ENCODE peak calls at places on chromosomes 6 and 20, in eight cellular contexts. E is CD8-positive, alpha-beta T cell; D is MM.1S; Z is right cardiac atrium; I is H9; S is thyroid gland; A is heart right ventricle; Y is GM12878. J is an unnamed sample. For H3K4me1, the result is how much of the 10 kb centered on the place peaks cover.

GRCh38 chr6:56335733-56336132 is 88.4 kb upstream of the COL21A1 start:
- DNase-seq in S (no peak), I (no peak), Z (no peak), D (no peak), A (no peak), E (no peak), Y (no peak), J (no peak)

GRCh38 chr6:1610497-1611321 is 994 bp downstream of the FOXC1 start:
- DNase-seq in E (no peak), S (peak), I (no peak), A (no peak), Y (no peak), D (no peak), Z (peak), J (no peak)

GRCh38 chr6:147075326-147075840 is 128.8 kb upstream of the STXBP5 start:
- DNase-seq in D (no peak), Z (no peak), S (no peak), I (no peak), E (no peak), A (no peak), Y (no peak), J (no peak)

GRCh38 chr6:135851442-135852271 is at the start of gene PDE7B:
- DNase-seq in Y (no peak), Z (peak), E (peak), S (peak), A (peak), I (peak), D (peak), J (peak)

GRCh38 chr20:51425347-51426106 is 117.0 kb downstream of the NFATC2 start:
- DNase-seq in Y (no peak), A (no peak), I (no peak), E (no peak), Z (no peak), S (no peak), D (no peak), J (no peak)

GRCh38 chr6:158642097-158642601 is 2.4 kb downstream of the DYNLT1 start:
- DNase-seq in E (no peak), A (peak), S (peak), I (no peak), Y (no peak), D (no peak), Z (peak), J (peak)

GRCh38 chr6:162443101-162443500 is 284.5 kb downstream of the PRKN start:
- DNase-seq in A (no peak), D (no peak), Z (no peak), S (peak), I (no peak), E (no peak), Y (no peak), J (no peak)

GRCh38 chr6:167962717-167963116 is 34.8 kb upstream of the KIF25 start:
- DNase-seq in D (no peak), E (no peak), A (no peak), S (no peak), Y (no peak), Z (no peak), I (no peak), J (no peak)

GRCh38 chr20:43911066-43911465 is 3.6 kb upstream of the TOX2 start:
- DNase-seq in Y (no peak), E (no peak), Z (no peak), A (no peak), I (no peak), D (no peak), S (no peak), J (no peak)

GRCh38 chr20:31677553-31678260 is 40.0 kb downstream of the COX4I2 start:
- DNase-seq in Y (no peak), D (no peak), Z (no peak), S (no peak), E (no peak), A (no peak), I (no peak), J (no peak)

GRCh38 chr6:28107506-28107905 is 16.9 kb upstream of the ZSCAN16 start:
- DNase-seq in E (no peak), S (no peak), D (no peak), A (no peak), I (no peak), Y (no peak), Z (no peak), J (no peak)

GRCh38 chr6:28104392-28105250 is 19.8 kb upstream of the ZSCAN16 start:
- DNase-seq in I (peak), Y (peak), E (peak), D (peak), Z (peak), S (peak), A (peak), J (peak)

GRCh38 chr6:28105286-28105685 is 19.1 kb upstream of the ZSCAN16 start:
- DNase-seq in S (no peak), Z (no peak), E (no peak), A (no peak), D (peak), I (no peak), Y (no peak), J (no peak)
- H3K27ac ChIP-seq in S (peak), Z (no peak), E (peak), A (no peak), D (peak), I (no peak), Y (peak), J (peak)

GRCh38 chr6:33201935-33202334 is 1.3 kb downstream of the SLC39A7 start:
- DNase-seq in E (no peak), S (no peak), Z (no peak), A (no peak), Y (no peak), D (no peak), I (no peak), J (no peak)

GRCh38 chr6:33202799-33203198 is 1.7 kb upstream of the HSD17B8 start:
- DNase-seq in D (no peak), S (no peak), Z (no peak), E (no peak), A (no peak), Y (no peak), I (no peak), J (no peak)

GRCh38 chr6:33204165-33204414 is 365 bp upstream of the HSD17B8 start:
- DNase-seq in Z (no peak), E (no peak), Y (no peak), A (no peak), D (no peak), S (no peak), I (no peak), J (no peak)

GRCh38 chr6:33204415-33205171 is at the start of gene HSD17B8:
- DNase-seq in Z (peak), I (peak), Y (peak), D (peak), E (peak), S (peak), A (peak), J (peak)

DNA sequence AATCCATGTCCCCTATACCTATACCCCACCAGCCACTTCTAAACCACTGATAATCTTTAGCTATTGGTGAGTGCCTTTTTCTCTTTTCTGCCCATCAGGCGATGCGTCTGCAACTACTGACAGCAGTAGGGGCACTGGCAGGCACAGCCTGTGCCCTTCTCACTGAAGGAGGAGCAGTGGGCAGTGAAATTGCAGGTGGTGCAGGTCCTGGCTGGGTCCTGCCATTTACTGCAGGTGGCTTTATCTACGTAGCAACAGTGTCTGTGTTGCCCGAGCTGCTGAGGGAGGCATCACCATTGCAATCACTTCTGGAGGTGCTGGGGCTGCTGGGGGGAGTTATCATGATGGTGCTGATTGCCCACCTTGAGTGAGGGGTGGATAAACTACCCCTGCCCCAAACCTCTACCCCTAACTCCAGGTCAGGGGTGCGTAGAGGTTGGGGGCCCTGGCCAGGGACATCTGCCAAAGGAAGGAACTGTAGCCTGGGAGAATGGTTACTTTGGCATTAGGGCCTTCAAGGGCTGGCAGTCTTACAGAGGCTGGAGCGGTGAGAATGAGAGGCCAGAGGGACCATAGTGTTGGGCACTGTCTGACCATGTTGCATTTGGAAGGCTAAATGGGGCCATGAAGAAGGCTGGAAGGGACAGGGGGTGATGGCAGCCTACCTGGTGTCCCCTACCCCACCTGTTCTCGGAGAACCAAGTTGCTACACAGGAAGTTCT is 851 bp upstream of the HSD17B8 start:
- DNase-seq in Y (no peak), I (no peak), E (no peak), D (no peak), A (no peak), S (no peak), Z (no peak), J (no peak)
- H3K4me1 ChIP-seq in Y (under half), I (under half), E (half or more), D (under half), A (under half), S (half or more), Z (under half), J (under half)

GRCh38 chr6:37491161-37491829 is 8.4 kb downstream of the CCDC167 start:
- DNase-seq in S (no peak), Z (no peak), A (no peak), I (peak), Y (no peak), D (no peak), E (no peak), J (no peak)

GRCh38 chr6:37490466-37491015 is 9.2 kb downstream of the CCDC167 start:
- DNase-seq in E (no peak), Z (no peak), A (no peak), S (no peak), Y (no peak), D (no peak), I (peak), J (no peak)

GRCh38 chr6:37488464-37488863 is 11.2 kb downstream of the CCDC167 start:
- DNase-seq in S (no peak), A (no peak), Z (no peak), I (no peak), Y (no peak), E (no peak), D (no peak), J (no peak)

GRCh38 chr6:37487891-37488290 is 11.8 kb downstream of the CCDC167 start:
- DNase-seq in D (no peak), E (no peak), Z (no peak), S (no peak), A (no peak), Y (no peak), I (no peak), J (no peak)

DNA sequence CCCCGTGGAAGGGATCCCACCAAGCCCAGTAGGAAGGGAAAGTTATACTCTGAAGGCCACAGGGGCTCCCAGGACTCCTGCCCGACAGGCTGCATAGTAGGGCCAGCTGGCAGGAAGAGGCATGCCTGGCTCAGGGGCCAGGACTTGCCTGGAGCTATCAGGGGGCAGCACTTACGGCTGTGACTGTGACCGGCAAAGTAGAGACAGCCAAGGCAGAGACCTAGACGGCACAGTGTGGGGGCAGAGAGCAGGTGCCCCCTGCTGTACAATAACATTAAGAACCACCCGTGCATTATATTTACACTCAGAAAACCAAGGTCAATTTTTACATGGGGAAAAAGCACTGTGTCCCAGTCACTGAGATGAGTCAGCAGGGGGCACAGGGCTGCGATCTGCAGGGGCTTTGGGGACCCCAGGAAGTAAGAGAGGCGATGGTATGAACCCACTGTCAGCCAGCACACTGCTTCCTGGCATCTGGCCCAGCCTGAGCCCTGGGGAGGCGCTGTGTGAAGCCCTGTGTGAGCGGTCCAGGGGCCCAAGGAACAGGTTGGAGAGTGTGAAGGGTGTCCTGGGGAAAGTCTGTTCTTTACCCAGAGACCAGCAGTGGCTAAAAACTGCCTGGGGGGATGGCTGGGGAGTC is 9.9 kb downstream of the CCDC167 start:
- DNase-seq in E (no peak), Y (no peak), S (no peak), D (no peak), I (peak), Z (peak), A (no peak), J (no peak)
- H3K27ac ChIP-seq in E (no peak), Y (peak), S (no peak), D (no peak), I (no peak), Z (no peak), A (no peak), J (no peak)

DNA sequence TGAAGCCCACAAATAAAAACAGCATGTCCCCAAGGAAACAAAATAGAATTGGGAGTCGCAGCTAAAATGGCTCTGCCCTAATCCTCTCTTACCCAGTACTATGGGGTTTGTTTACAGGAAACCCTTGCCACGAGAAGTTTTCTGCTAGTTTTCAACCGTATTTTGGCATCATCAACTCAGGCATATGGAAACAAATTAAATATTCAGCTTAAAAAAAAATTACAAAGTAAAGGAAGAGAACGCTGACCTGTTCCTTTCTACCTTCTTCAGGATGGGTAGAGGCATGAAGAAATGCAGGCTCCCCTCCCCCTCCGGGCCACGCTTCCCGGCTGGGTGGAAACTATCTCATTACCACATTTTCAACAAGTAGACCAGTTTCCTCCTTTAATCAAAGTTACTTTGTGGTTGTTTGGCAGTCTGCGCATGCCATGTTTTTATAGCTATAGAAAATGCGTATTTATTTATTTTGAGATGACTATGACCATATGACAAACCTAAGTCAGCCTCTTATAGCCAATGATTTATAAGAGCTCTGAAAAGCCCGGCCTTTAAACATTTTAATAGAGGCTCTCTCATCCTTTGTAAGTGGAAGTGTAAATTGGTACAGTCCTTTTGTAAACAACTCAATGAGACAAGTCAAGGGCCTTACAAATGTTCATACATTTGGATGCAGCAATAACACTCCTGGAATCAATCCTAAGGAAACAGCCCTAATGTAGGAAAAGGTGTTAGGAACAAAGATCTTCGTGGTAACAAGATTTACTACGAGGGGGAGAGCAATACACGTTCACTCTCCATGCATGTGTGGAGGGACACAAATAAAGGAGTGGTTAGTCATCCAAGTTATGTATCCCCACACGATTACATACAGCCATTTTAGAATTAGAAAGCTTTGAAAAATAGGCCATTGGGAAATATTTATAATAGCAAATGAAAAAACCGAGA is 16.1 kb upstream of the ZNF217 start:
- DNase-seq in Z (peak), I (no peak), A (no peak), D (peak), Y (no peak), E (peak), S (no peak), J (peak)
- H3K4me1 ChIP-seq in Z (under half), I (under half), A (under half), D (under half), Y (under half), E (under half), S (under half), J (under half)